ENCODE peak calls at places on chromosomes 13 and 19, in six cellular contexts. K, R, V, D, M and U are unnamed samples.

GRCh38 chr13:20716951-20717350 is 13.5 kb downstream of the IL17D start:
- DNase-seq in D (no peak), M (no peak), R (no peak), V (no peak), K (peak; percentile 70), U (no peak)

GRCh38 chr13:111142472-111142871 is 27.4 kb downstream of the ARHGEF7 start:
- DNase-seq in M (no peak), D (no peak), K (no peak), R (no peak), V (no peak), U (no peak)

GRCh38 chr13:48443442-48444208 is 30.7 kb upstream of the LPAR6 start:
- DNase-seq in M (no peak), D (no peak), V (no peak), R (no peak), K (no peak), U (no peak)

GRCh38 chr13:79289557-79289956 is 116.5 kb downstream of the RBM26 start:
- DNase-seq in D (no peak), K (no peak), R (no peak), M (no peak), V (no peak), U (no peak)

GRCh38 chr19:7596191-7596937 is 701 bp downstream of the CAMSAP3 start:
- DNase-seq in M (no peak), R (no peak), V (no peak), K (no peak), D (no peak), U (no peak)

GRCh38 chr19:56834564-56835375 is 5.8 kb downstream of the PEG3 start:
- DNase-seq in R (no peak), V (no peak), D (no peak), K (no peak), M (no peak), U (no peak)

GRCh38 chr19:3450796-3451411 is 29.4 kb downstream of the SMIM24 start:
- DNase-seq in M (no peak), V (peak; percentile 71), D (peak; percentile 68), K (no peak), R (no peak), U (no peak)

GRCh38 chr19:48741222-48741999 is 1.0 kb upstream of the RASIP1 start:
- DNase-seq in M (no peak), R (peak; percentile 35), K (no peak), D (peak; percentile 84), V (peak; percentile 81), U (no peak)

GRCh38 chr13:35485451-35485850 is 9.0 kb upstream of the MAB21L1 start:
- DNase-seq in R (no peak), K (no peak), M (no peak), D (no peak), V (no peak), U (no peak)

GRCh38 chr13:98129059-98129741 is 13.7 kb upstream of the FARP1 start:
- DNase-seq in D (no peak), R (no peak), K (no peak), V (no peak), M (no peak), U (no peak)

GRCh38 chr19:43910884-43911283 is 24.2 kb downstream of the ZNF45 start:
- DNase-seq in D (no peak), K (no peak), R (no peak), M (no peak), V (no peak), U (no peak)
- H3K27ac ChIP-seq in D (no peak overlapping the region), K (no peak overlapping the region), R (no peak overlapping the region), M (no peak overlapping the region), V (no peak overlapping the region), U (no peak overlapping the region)

DNA sequence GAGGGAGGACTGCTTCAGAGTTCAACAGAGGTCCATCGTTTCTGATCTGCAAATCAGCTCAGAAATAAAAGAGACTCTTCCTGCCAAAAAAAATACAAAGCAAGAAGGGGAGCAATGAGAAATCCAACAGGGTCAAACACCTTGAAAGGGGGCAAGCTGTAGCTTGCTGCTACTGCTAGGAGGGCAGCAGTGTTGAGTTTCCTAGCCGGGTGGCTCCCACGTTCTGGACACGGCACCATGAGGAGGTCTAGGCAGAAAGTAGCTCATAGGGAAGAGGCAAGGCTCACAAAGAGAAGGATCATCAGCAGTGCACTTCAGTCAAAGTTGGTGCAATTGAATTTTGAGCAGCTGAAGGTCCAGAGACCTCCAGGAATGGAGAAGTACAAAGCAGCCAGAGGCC is 75.3 kb downstream of the FOXO1 start:
- DNase-seq in D (no peak), K (no peak), M (no peak), R (no peak), V (no peak), U (no peak)
- H3K27ac ChIP-seq in D (peak overlapping the region; percentile 72), K (no peak overlapping the region), M (peak overlapping the region; percentile 0), R (no peak overlapping the region), V (no peak overlapping the region), U (no peak overlapping the region)

DNA sequence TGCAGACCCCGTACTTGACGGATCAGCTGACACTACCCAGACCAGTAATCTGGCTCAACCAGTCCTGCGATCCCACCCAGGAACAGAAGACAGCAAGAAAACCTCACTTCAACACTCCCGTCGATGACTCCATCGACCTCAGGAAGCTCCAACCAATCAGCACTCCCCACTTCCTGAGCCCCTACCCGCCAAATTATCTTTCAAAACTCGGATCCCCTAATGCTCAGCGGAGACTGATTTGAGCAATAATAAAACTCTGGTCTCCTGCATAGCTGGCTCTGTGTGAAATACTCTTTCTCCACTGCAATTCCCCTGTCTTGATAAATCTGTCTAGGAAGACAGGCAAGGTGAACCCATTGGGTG is 1.2 kb downstream of the LSM4 start:
- DNase-seq in V (no peak), K (no peak), R (no peak), D (no peak), M (no peak), U (no peak)
- H3K27ac ChIP-seq in V (peak overlapping the region; percentile 94), K (no peak overlapping the region), R (peak overlapping the region; percentile 68), D (peak overlapping the region; percentile 87), M (peak overlapping the region; percentile 87), U (peak overlapping the region; percentile 91)

DNA sequence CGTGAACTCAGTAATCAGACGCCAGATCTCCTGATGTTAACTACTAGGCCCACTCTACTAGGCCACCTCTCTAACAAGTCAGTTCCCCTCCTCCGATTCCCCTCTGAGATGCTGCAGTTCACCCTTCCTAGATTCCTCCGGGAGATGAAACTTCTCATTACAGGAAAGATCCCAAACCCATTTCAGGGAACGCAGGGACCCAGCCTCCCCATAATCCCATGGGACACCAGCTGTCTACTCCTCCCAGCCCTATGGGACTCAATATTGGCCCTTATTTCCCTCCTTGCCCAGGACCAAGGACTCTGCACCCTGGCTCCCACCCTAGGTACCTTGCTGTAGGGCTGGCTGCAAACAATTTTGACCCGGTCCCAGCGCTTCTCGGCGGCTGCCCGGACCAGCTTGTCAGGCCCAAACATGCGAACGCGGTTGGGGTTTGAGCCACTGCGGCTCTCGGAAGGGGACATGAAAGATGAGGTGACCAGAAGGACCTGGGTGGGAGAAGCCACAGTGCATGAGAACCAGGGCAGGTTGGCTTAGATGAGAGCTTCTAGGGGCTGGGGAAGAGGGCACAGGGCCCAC is 20.9 kb downstream of the XRCC1 start:
- DNase-seq in M (no peak), R (no peak), V (no peak), K (no peak), D (no peak), U (no peak)
- H3K27ac ChIP-seq in M (no peak overlapping the region), R (no peak overlapping the region), V (no peak overlapping the region), K (no peak overlapping the region), D (no peak overlapping the region), U (no peak overlapping the region)

DNA sequence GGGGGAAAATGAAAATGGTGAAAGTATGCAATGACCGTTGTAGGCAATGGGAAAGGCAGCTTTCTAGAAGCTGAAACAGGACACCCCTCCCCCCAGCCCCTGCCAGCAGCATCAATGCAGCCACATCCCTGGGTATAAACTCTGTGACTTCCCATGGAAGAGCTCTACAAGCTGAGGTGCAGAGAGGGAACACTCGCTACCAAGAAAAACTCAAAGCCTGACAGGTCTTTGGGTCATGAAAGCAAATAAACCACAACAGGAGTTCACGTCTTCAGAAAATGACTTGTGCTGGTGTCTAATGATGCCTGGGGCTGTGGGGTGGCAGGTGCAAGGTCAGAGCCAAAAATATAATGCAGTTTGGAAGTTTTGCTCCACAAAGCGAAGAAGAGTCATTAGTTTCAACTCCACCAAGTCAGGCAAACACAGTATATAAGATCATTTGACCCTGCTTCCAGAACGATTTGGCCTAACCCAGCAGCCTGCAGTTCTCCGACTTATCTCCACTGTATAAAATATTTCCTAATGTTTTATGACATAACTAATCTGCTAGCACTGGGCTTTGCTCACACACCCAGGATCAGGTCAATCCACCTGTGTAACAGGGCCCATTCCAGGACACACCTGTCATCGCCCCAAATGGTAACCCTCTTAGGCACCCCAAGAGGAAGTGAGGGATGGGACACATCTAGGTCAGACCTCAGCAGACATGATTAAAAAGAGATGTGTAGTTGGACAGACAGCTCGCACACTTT is 102.1 kb downstream of the IRS2 start:
- DNase-seq in K (no peak), D (no peak), M (no peak), V (peak; percentile 57), R (no peak), U (no peak)
- H3K27ac ChIP-seq in K (no peak overlapping the region), D (peak overlapping the region; percentile 66), M (peak overlapping the region; percentile 77), V (peak overlapping the region; percentile 11), R (no peak overlapping the region), U (no peak overlapping the region)

DNA sequence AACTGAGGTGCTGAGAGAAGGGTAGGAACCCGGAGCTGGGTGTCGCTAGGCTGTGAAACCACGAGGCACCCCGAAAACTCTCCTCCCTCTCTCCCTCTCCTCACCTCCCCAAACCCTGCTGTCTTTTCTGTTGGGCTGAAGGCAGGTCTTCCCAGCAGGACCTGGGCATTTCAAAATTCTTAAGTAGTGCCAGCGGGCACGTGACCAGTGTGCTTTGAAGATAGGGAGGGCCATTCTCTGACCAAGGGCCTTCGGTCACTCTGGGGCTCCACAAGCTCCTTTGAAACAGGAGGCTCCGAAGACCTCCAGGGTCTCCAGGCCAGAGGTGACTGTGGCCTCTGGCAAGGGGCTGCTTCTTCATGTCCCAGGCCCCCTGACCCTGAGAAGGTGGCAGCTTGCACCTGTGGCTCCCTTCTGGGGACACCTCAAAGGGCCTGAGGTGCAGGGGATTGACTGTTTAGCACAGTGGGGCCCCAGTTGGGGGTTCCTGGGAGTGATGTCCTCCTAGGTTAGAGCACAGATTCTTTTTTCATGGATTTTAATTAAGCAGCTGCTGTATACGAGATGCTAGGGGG is 48.3 kb downstream of the DNM2 start:
- DNase-seq in R (no peak), M (no peak), D (no peak), V (no peak), K (no peak), U (no peak)
- H3K27ac ChIP-seq in R (no peak overlapping the region), M (peak overlapping the region; percentile 76), D (peak overlapping the region; percentile 40), V (peak overlapping the region; percentile 30), K (no peak overlapping the region), U (no peak overlapping the region)

DNA sequence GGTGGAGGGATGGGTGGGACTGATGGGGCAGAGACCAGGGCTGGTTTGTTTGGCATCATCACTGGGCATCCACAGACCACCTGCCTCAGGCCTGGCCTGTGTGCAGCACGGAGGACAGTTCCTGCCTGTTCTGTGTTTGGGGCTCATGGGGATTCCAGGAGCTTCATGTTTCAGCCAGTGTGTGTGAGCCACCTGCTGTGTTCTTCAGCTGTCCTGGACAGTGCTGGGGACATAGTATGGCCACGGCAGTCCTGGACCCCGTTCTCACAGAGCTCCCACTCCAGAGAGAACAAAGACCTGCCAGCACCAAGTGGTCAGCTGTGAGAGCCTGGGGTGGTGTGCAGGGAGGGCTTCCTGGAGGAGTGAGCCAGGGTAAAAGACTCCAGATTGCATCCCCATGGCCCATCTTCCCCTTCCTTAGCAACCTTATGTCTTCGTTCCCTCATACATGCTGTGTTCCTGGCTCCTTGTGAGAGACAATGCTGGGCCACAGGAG is 2.0 kb upstream of the CCDC97 start:
- DNase-seq in D (no peak), K (no peak), V (no peak), M (no peak), R (peak; percentile 45), U (no peak)
- H3K27ac ChIP-seq in D (peak overlapping the region; percentile 97), K (peak overlapping the region; percentile 47), V (peak overlapping the region; percentile 94), M (peak overlapping the region; percentile 98), R (peak overlapping the region; percentile 92), U (peak overlapping the region; percentile 90)

GRCh38 chr19:19732579-19733501 is at the start of gene ZNF14:
- DNase-seq in V (peak; percentile 98), D (peak; percentile 99), M (peak; percentile 95), R (peak; percentile 94), K (peak; percentile 85), U (peak; percentile 85)
- H3K27ac ChIP-seq in V (peak within 1 kb of the TSS; percentile 64), D (peak within 1 kb of the TSS; percentile 71), M (peak within 1 kb of the TSS; percentile 86), R (peak within 1 kb of the TSS; percentile 72), K (no peak within 1 kb of the TSS), U (peak within 1 kb of the TSS; percentile 90)